ENCODE peak calls at places on chromosomes 11 and 22, in five cellular contexts. S, W, E, A and C are unnamed samples.

GRCh38 chr11:97092823-97093222 is 703.0 kb downstream of the JRKL start:
- DNase-seq in S (peak), W (no peak), E (no peak), A (no peak), C (no peak)

GRCh38 chr11:87265132-87265531 is 227.4 kb downstream of the TMEM135 start:
- DNase-seq in S (no peak), W (no peak), E (peak), A (peak), C (peak)

GRCh38 chr22:39617342-39617741 is 46.8 kb downstream of the CACNA1I start:
- DNase-seq in S (no peak), W (no peak), E (no peak), A (no peak), C (no peak)

GRCh38 chr11:108368134-108368533 is 99.2 kb downstream of the C11orf65 start:
- DNase-seq in S (no peak), W (no peak), E (no peak), A (peak), C (no peak)

GRCh38 chr11:7413961-7414728 is 71.2 kb upstream of the OLFML1 start:
- DNase-seq in S (peak), W (no peak), E (no peak), A (no peak), C (no peak)

GRCh38 chr22:32571764-32572163 is 97.2 kb downstream of the FBXO7 start:
- DNase-seq in S (no peak), W (no peak), E (no peak), A (no peak), C (no peak)

GRCh38 chr11:65918211-65919150 is at the start of gene C11orf68:
- DNase-seq in S (no peak), W (no peak), E (peak), A (peak), C (no peak)

GRCh38 chr22:29143848-29144785 is 61.6 kb upstream of the EMID1 start:
- DNase-seq in S (no peak), W (no peak), E (no peak), A (no peak), C (no peak)

GRCh38 chr22:21009638-21010425 is 5.1 kb upstream of the P2RX6 start:
- DNase-seq in S (peak), W (no peak), E (peak), A (peak), C (peak)

GRCh38 chr11:107929611-107930200 is 1.5 kb downstream of the RAB39A start:
- DNase-seq in S (peak), W (no peak), E (no peak), A (no peak), C (no peak)

GRCh38 chr22:20251491-20251890 is 16.6 kb downstream of the RTN4R start:
- DNase-seq in S (no peak), W (no peak), E (no peak), A (no peak), C (no peak)

GRCh38 chr11:68583047-68583446 is 101.3 kb upstream of the GAL start:
- DNase-seq in S (no peak), W (no peak), E (peak), A (peak), C (peak)

GRCh38 chr11:66267379-66268209 is 845 bp upstream of the RAB1B start:
- DNase-seq in S (peak), W (peak), E (peak), A (peak), C (peak)

GRCh38 chr22:28116261-28116673 is 197.2 kb upstream of the PITPNB start:
- DNase-seq in S (no peak), W (peak), E (peak), A (peak), C (peak)

DNA sequence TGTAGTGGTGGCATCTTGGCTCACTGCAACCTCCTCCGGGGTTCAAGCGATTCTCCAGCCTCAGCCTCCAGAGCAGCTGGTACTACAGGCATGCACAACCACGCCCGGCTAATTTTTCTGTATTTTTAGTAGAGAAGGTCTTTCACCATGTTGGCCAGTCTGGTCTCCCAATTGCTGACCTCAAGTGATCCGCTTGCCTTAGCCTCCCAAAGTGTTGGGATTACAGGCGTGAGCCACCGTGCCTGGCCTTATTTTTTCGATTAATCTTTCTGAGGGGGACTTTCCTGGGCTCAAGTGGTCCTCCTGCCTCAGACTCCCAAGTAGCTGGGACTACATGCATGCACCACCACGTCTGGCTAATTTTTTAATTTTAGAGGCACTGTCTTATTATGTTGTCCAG is 5.6 kb downstream of the SNU13 start:
- DNase-seq in S (no peak), W (no peak), E (no peak), A (no peak), C (no peak)
- TF ChIP-seq CTCF in S (no peak), W (no peak), E (no peak), A (no peak), C (no peak)

GRCh38 chr11:45216031-45216430 is 69.6 kb downstream of the PRDM11 start:
- DNase-seq in S (no peak), W (no peak), E (no peak), A (no peak), C (no peak)
- H3K4me3 ChIP-seq in S (no peak), W (no peak), E (no peak), A (no peak), C (no peak)

GRCh38 chr11:47348859-47349258 is 3.6 kb downstream of the MYBPC3 start:
- DNase-seq in S (peak), W (no peak), E (peak), A (peak), C (peak)
- TF ChIP-seq CTCF in S (peak), W (no peak), E (no peak), A (peak), C (peak)

GRCh38 chr22:44328762-44329161 is 16.0 kb upstream of the SHISAL1 start:
- DNase-seq in S (no peak), W (no peak), E (no peak), A (no peak), C (no peak)

GRCh38 chr22:44329179-44329796 is 16.5 kb upstream of the SHISAL1 start:
- DNase-seq in S (no peak), W (no peak), E (no peak), A (peak), C (no peak)

GRCh38 chr22:44326549-44326881 is 13.8 kb upstream of the SHISAL1 start:
- DNase-seq in S (no peak), W (no peak), E (no peak), A (no peak), C (no peak)

GRCh38 chr22:44328326-44328725 is 15.6 kb upstream of the SHISAL1 start:
- DNase-seq in S (no peak), W (no peak), E (no peak), A (no peak), C (no peak)

GRCh38 chr22:44325718-44326548 is 13.2 kb upstream of the SHISAL1 start:
- DNase-seq in S (peak), W (no peak), E (peak), A (peak), C (peak)
- H3K4me3 ChIP-seq in S (peak), W (peak), E (peak), A (peak), C (peak)

DNA sequence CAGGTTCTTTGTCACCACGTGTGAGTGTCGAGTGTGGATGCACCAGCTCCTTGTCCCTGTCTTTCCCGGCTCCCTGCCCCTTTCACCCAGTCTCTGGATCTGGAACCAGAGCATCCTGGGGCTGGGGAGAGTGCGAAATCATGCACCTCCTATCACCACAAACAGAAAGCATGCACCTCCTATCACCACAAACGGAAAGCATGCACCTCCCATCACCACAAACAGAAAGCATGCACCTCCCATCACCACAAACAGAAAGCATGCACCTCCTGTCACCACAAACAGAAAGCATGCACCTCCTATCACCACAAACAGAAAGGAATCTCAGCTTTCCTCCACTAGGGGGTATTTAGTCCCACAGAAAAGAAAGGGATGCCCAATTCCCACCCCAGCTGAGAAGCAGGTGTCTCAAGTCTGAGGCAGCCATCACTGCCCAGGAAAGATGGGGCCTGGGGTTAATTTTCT is 5.9 kb upstream of the GLB1L3 start:
- DNase-seq in S (peak), W (no peak), E (no peak), A (peak), C (no peak)
- TF ChIP-seq CTCF in S (peak), W (no peak), E (no peak), A (peak), C (peak)

GRCh38 chr11:31816467-31817053 is 5.4 kb upstream of the PAX6 start:
- DNase-seq in S (peak), W (no peak), E (no peak), A (no peak), C (no peak)

GRCh38 chr11:31815743-31816466 is 4.8 kb upstream of the PAX6 start:
- DNase-seq in S (peak), W (no peak), E (no peak), A (no peak), C (no peak)

GRCh38 chr11:31813242-31813960 is 2.3 kb upstream of the PAX6 start:
- DNase-seq in S (peak), W (no peak), E (no peak), A (no peak), C (no peak)

GRCh38 chr11:31812392-31813241 is 1.5 kb upstream of the PAX6 start:
- DNase-seq in S (peak), W (no peak), E (no peak), A (no peak), C (no peak)

GRCh38 chr11:31813961-31814868 is 3.1 kb upstream of the PAX6 start:
- DNase-seq in S (peak), W (no peak), E (no peak), A (no peak), C (no peak)
- H3K4me3 ChIP-seq in S (peak), W (peak), E (no peak), A (no peak), C (no peak)

GRCh38 chr11:12285811-12286222 is 91.6 kb upstream of the PARVA start:
- DNase-seq in S (no peak), W (no peak), E (no peak), A (peak), C (no peak)

GRCh38 chr11:12282676-12283075 is 94.7 kb upstream of the PARVA start:
- DNase-seq in S (no peak), W (no peak), E (no peak), A (no peak), C (no peak)

GRCh38 chr11:12286606-12287005 is 90.8 kb upstream of the PARVA start:
- DNase-seq in S (no peak), W (no peak), E (no peak), A (no peak), C (no peak)

GRCh38 chr11:12285106-12285505 is 92.3 kb upstream of the PARVA start:
- DNase-seq in S (no peak), W (no peak), E (peak), A (peak), C (peak)

GRCh38 chr11:12284321-12285050 is 92.9 kb upstream of the PARVA start:
- DNase-seq in S (no peak), W (no peak), E (peak), A (peak), C (peak)
- TF ChIP-seq CTCF in S (no peak), W (no peak), E (no peak), A (no peak), C (no peak)

GRCh38 chr22:38088723-38089473 is 4.9 kb upstream of the SLC16A8 start:
- DNase-seq in S (no peak), W (no peak), E (no peak), A (no peak), C (peak)
- H3K4me3 ChIP-seq in S (no peak), W (peak), E (no peak), A (peak), C (peak)

GRCh38 chr22:25689631-25690030 is 52.4 kb upstream of the MYO18B start:
- DNase-seq in S (no peak), W (no peak), E (no peak), A (no peak), C (no peak)

GRCh38 chr22:25692965-25693565 is 48.9 kb upstream of the MYO18B start:
- DNase-seq in S (no peak), W (no peak), E (no peak), A (no peak), C (no peak)

GRCh38 chr22:25694167-25694907 is 47.7 kb upstream of the MYO18B start:
- DNase-seq in S (no peak), W (no peak), E (no peak), A (no peak), C (no peak)

GRCh38 chr22:25690798-25691197 is 51.2 kb upstream of the MYO18B start:
- DNase-seq in S (no peak), W (no peak), E (no peak), A (no peak), C (no peak)

DNA sequence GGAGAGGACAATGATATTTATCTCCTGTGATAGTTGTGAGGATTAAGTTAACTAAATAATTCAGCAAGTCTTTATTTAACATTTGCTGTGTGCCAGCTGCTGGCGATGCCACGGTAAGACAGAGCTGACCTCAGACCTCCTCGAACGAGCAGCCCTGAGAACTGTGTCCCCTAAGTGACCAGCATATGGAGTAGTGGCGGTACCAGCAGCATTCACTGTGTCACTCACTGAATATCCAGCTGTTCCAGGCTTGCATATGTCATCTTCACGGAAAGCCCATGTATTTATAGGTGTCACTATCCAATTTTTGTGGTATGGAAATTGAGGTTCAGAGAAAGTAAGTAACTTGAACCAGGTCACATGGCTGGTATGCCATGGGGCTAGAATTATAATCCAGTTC is 49.6 kb upstream of the MYO18B start:
- DNase-seq in S (no peak), W (no peak), E (no peak), A (no peak), C (no peak)
- TF ChIP-seq CTCF in S (no peak), W (no peak), E (no peak), A (no peak), C (no peak)

DNA sequence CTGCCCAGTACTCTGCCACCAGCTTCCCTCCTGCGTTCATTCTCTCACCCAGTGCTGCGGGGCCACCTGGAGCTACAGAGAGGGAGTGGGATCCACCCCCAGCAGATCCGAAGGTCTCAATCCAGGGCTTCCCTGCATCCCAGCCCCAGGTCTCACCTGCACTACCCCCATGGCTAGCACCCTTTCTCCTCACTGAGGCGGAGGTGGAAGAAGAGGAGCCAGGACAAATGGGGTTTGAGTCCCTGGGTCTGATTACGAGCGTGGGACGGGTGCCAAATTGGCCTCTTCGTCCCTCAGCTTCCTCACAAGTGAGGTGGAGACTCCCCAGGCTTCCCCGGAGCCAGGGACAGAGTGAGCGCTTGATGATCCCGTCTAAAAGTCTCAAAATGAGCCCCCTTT is 64.2 kb downstream of the NFAM1 start:
- DNase-seq in S (no peak), W (no peak), E (no peak), A (no peak), C (no peak)
- H3K4me3 ChIP-seq in S (peak), W (peak), E (no peak), A (no peak), C (no peak)